ENCODE peak calls at places on chromosomes 6 and 20, in four cellular contexts. N is right lobe of liver, Z is A549, G is spleen. T is an unnamed sample.

GRCh38 chr6:97663252-97663651 is 380.2 kb upstream of the MMS22L start:
- DNase-seq in N (no peak), Z (no peak), G (peak), T (no peak)

GRCh38 chr20:11522359-11522758 is 395.3 kb upstream of the BTBD3 start:
- DNase-seq in G (no peak), Z (no peak), N (no peak), T (no peak)

GRCh38 chr20:56986931-56987720 is 279.3 kb downstream of the BMP7 start:
- DNase-seq in N (no peak), Z (no peak), G (no peak), T (no peak)

GRCh38 chr6:133890941-133891813 is 2.3 kb downstream of the TCF21 start:
- DNase-seq in N (no peak), Z (peak), G (peak), T (no peak)

GRCh38 chr6:12354499-12354898 is 64.3 kb downstream of the EDN1 start:
- DNase-seq in N (no peak), Z (no peak), G (no peak), T (no peak)

GRCh38 chr6:82144852-82145332 is 102.7 kb downstream of the IBTK start:
- DNase-seq in N (no peak), Z (peak), G (no peak), T (peak)

GRCh38 chr6:113347420-113347819 is 509.7 kb upstream of the MARCKS start:
- DNase-seq in N (no peak), G (no peak), Z (no peak), T (no peak)

GRCh38 chr6:113530769-113531168 is 326.4 kb upstream of the MARCKS start:
- DNase-seq in G (no peak), N (no peak), Z (no peak), T (no peak)

GRCh38 chr6:166173292-166173951 is 5.8 kb upstream of the TBXT start:
- DNase-seq in N (no peak), Z (no peak), G (no peak), T (no peak)

GRCh38 chr6:156976144-156977088 is 199.2 kb downstream of the ARID1B start:
- DNase-seq in G (no peak), Z (no peak), N (no peak), T (peak)

GRCh38 chr6:14889172-14889571 is 356.7 kb upstream of the JARID2 start:
- DNase-seq in Z (no peak), N (no peak), G (no peak), T (no peak)

GRCh38 chr6:134481953-134482352 is 164.0 kb upstream of the SGK1 start:
- DNase-seq in N (no peak), Z (no peak), G (no peak), T (no peak)

GRCh38 chr20:34155864-34156263 is 43.8 kb upstream of the EIF2S2 start:
- DNase-seq in Z (no peak), N (no peak), G (no peak), T (no peak)

GRCh38 chr6:149060300-149060984 is 257.1 kb upstream of the TAB2 start:
- DNase-seq in Z (no peak), N (no peak), G (peak), T (no peak)

GRCh38 chr6:21893778-21894177 is 300.2 kb downstream of the SOX4 start:
- DNase-seq in N (no peak), Z (no peak), G (no peak), T (no peak)

GRCh38 chr20:10946124-10946880 is 272.5 kb upstream of the JAG1 start:
- DNase-seq in Z (no peak), G (no peak), N (no peak), T (no peak)

GRCh38 chr20:1122388-1123315 is 4.2 kb downstream of the PSMF1 start:
- DNase-seq in G (no peak), N (peak), Z (no peak), T (peak)

GRCh38 chr6:81003156-81003555 is 749.3 kb downstream of the TENT5A start:
- DNase-seq in G (no peak), N (no peak), Z (no peak), T (no peak)

GRCh38 chr20:823326-823902 is 10.1 kb upstream of the FAM110A start:
- DNase-seq in Z (no peak), N (no peak), G (no peak), T (no peak)

GRCh38 chr20:12808006-12808567 is 200.7 kb upstream of the SPTLC3 start:
- DNase-seq in G (no peak), N (no peak), Z (no peak), T (no peak)
- TF ChIP-seq CTCF in G (no peak), N (no peak), Z (no peak), T (no peak)

GRCh38 chr6:34238507-34239239 is 2.0 kb downstream of the HMGA1 start:
- DNase-seq in G (peak), Z (no peak), N (no peak), T (no peak)
- TF ChIP-seq POLR2A in G (no peak), Z (no peak), N (no peak), T (no peak)

GRCh38 chr20:49982346-49983122 is at the start of gene SNAI1:
- DNase-seq in N (peak), Z (peak), G (peak), T (peak)
- TF ChIP-seq CTCF in N (peak), Z (peak), G (peak), T (no peak)

GRCh38 chr6:17986656-17987575 is 519 bp downstream of the KIF13A start:
- DNase-seq in N (peak), G (peak), Z (peak), T (peak)
- TF ChIP-seq POLR2A in N (peak), G (no peak), Z (no peak), T (peak)

GRCh38 chr6:109892451-109893435 is 85.4 kb upstream of the GPR6 start:
- DNase-seq in G (no peak), N (no peak), Z (no peak), T (no peak)
- TF ChIP-seq CTCF in G (no peak), N (no peak), Z (no peak), T (no peak)

T was measured in adrenal gland.